ENCODE peak calls at places on chromosomes 1 and 21, in ten cellular contexts. One of them, this sample, is unnamed. For H3K4me1, the result is how much of the 10 kb centered on the place peaks cover.

GRCh38 chr1:4973341-4973740 is 318.9 kb downstream of the AJAP1 start:
- DNase-seq in fibroblast of lung: no peak
- DNase-seq in A549: no peak
- DNase-seq in iPS DF 6.9: no peak
- DNase-seq in IMR-90: no peak
- DNase-seq in ascending aorta: no peak
- DNase-seq in neural progenitor cell: no peak
- DNase-seq in tibial nerve: no peak
- DNase-seq in thoracic aorta: no peak
- DNase-seq in SJCRH30: no peak
- DNase-seq in this sample: peak

GRCh38 chr1:206589206-206589605 is 23.1 kb downstream of the EIF2D start:
- DNase-seq in fibroblast of lung: peak
- DNase-seq in A549: no peak
- DNase-seq in iPS DF 6.9: no peak
- DNase-seq in IMR-90: peak
- DNase-seq in ascending aorta: no peak
- DNase-seq in neural progenitor cell: no peak
- DNase-seq in tibial nerve: no peak
- DNase-seq in thoracic aorta: no peak
- DNase-seq in SJCRH30: peak
- DNase-seq in this sample: no peak

GRCh38 chr1:175132456-175132855 is 60.1 kb downstream of the KIAA0040 start:
- DNase-seq in fibroblast of lung: peak
- DNase-seq in A549: no peak
- DNase-seq in iPS DF 6.9: no peak
- DNase-seq in IMR-90: peak
- DNase-seq in ascending aorta: no peak
- DNase-seq in neural progenitor cell: no peak
- DNase-seq in tibial nerve: no peak
- DNase-seq in thoracic aorta: no peak
- DNase-seq in SJCRH30: no peak
- DNase-seq in this sample: peak

GRCh38 chr1:227318852-227319607 is 738 bp upstream of the CDC42BPA start:
- DNase-seq in fibroblast of lung: peak
- DNase-seq in A549: peak
- DNase-seq in iPS DF 6.9: peak
- DNase-seq in IMR-90: peak
- DNase-seq in ascending aorta: no peak
- DNase-seq in neural progenitor cell: peak
- DNase-seq in tibial nerve: peak
- DNase-seq in thoracic aorta: no peak
- DNase-seq in SJCRH30: peak
- DNase-seq in this sample: peak

GRCh38 chr1:18676431-18676830 is 45.8 kb downstream of the PAX7 start:
- DNase-seq in fibroblast of lung: no peak
- DNase-seq in A549: no peak
- DNase-seq in iPS DF 6.9: no peak
- DNase-seq in IMR-90: no peak
- DNase-seq in ascending aorta: no peak
- DNase-seq in neural progenitor cell: peak
- DNase-seq in tibial nerve: no peak
- DNase-seq in thoracic aorta: no peak
- DNase-seq in SJCRH30: peak
- DNase-seq in this sample: no peak

GRCh38 chr1:153631047-153632022 is 2.5 kb upstream of the CHTOP start:
- DNase-seq in fibroblast of lung: peak
- DNase-seq in A549: no peak
- DNase-seq in iPS DF 6.9: no peak
- DNase-seq in IMR-90: no peak
- DNase-seq in ascending aorta: no peak
- DNase-seq in neural progenitor cell: no peak
- DNase-seq in tibial nerve: no peak
- DNase-seq in thoracic aorta: no peak
- DNase-seq in SJCRH30: no peak
- DNase-seq in this sample: no peak

GRCh38 chr1:160098852-160099647 is 631 bp upstream of the IGSF8 start:
- DNase-seq in fibroblast of lung: peak
- DNase-seq in A549: peak
- DNase-seq in iPS DF 6.9: no peak
- DNase-seq in IMR-90: peak
- DNase-seq in ascending aorta: peak
- DNase-seq in neural progenitor cell: peak
- DNase-seq in tibial nerve: peak
- DNase-seq in thoracic aorta: peak
- DNase-seq in SJCRH30: peak
- DNase-seq in this sample: peak

GRCh38 chr1:225458222-225458631 is 30.4 kb upstream of the LBR start:
- DNase-seq in fibroblast of lung: peak
- DNase-seq in A549: no peak
- DNase-seq in iPS DF 6.9: no peak
- DNase-seq in IMR-90: peak
- DNase-seq in ascending aorta: no peak
- DNase-seq in neural progenitor cell: no peak
- DNase-seq in tibial nerve: no peak
- DNase-seq in thoracic aorta: no peak
- DNase-seq in SJCRH30: peak
- DNase-seq in this sample: peak

GRCh38 chr1:71414229-71414628 is 333.4 kb upstream of the ZRANB2 start:
- DNase-seq in fibroblast of lung: no peak
- DNase-seq in A549: no peak
- DNase-seq in iPS DF 6.9: no peak
- DNase-seq in IMR-90: peak
- DNase-seq in ascending aorta: no peak
- DNase-seq in neural progenitor cell: no peak
- DNase-seq in tibial nerve: no peak
- DNase-seq in thoracic aorta: no peak
- DNase-seq in SJCRH30: peak
- DNase-seq in this sample: no peak

GRCh38 chr1:78652019-78652560 is 2.5 kb downstream of the IFI44 start:
- DNase-seq in fibroblast of lung: no peak
- DNase-seq in A549: no peak
- DNase-seq in iPS DF 6.9: no peak
- DNase-seq in IMR-90: no peak
- DNase-seq in ascending aorta: no peak
- DNase-seq in neural progenitor cell: no peak
- DNase-seq in tibial nerve: no peak
- DNase-seq in thoracic aorta: no peak
- DNase-seq in SJCRH30: no peak
- DNase-seq in this sample: no peak

GRCh38 chr1:26526287-26526686 is 3.3 kb upstream of the RPS6KA1 start:
- DNase-seq in fibroblast of lung: no peak
- DNase-seq in A549: no peak
- DNase-seq in iPS DF 6.9: no peak
- DNase-seq in IMR-90: no peak
- DNase-seq in ascending aorta: no peak
- DNase-seq in neural progenitor cell: no peak
- DNase-seq in tibial nerve: no peak
- DNase-seq in thoracic aorta: no peak
- DNase-seq in SJCRH30: no peak
- DNase-seq in this sample: no peak

GRCh38 chr1:207851696-207852095 is 59.2 kb downstream of the CD34 start:
- DNase-seq in fibroblast of lung: no peak
- DNase-seq in A549: no peak
- DNase-seq in iPS DF 6.9: no peak
- DNase-seq in IMR-90: no peak
- DNase-seq in ascending aorta: no peak
- DNase-seq in neural progenitor cell: no peak
- DNase-seq in tibial nerve: no peak
- DNase-seq in thoracic aorta: no peak
- DNase-seq in SJCRH30: no peak
- DNase-seq in this sample: no peak

GRCh38 chr1:207852576-207853371 is 58.2 kb downstream of the CD34 start:
- DNase-seq in fibroblast of lung: no peak
- DNase-seq in A549: no peak
- DNase-seq in iPS DF 6.9: no peak
- DNase-seq in IMR-90: no peak
- DNase-seq in ascending aorta: no peak
- DNase-seq in neural progenitor cell: no peak
- DNase-seq in tibial nerve: no peak
- DNase-seq in thoracic aorta: no peak
- DNase-seq in SJCRH30: no peak
- DNase-seq in this sample: no peak

GRCh38 chr1:207853372-207853757 is 57.6 kb downstream of the CD34 start:
- DNase-seq in fibroblast of lung: no peak
- DNase-seq in A549: no peak
- DNase-seq in iPS DF 6.9: no peak
- DNase-seq in IMR-90: peak
- DNase-seq in ascending aorta: no peak
- DNase-seq in neural progenitor cell: no peak
- DNase-seq in tibial nerve: no peak
- DNase-seq in thoracic aorta: no peak
- DNase-seq in SJCRH30: peak
- DNase-seq in this sample: peak

GRCh38 chr1:207856276-207857023 is 54.5 kb downstream of the CD34 start:
- DNase-seq in fibroblast of lung: no peak
- DNase-seq in A549: no peak
- DNase-seq in iPS DF 6.9: no peak
- DNase-seq in IMR-90: no peak
- DNase-seq in ascending aorta: no peak
- DNase-seq in neural progenitor cell: no peak
- DNase-seq in tibial nerve: no peak
- DNase-seq in thoracic aorta: no peak
- DNase-seq in SJCRH30: no peak
- DNase-seq in this sample: peak

DNA sequence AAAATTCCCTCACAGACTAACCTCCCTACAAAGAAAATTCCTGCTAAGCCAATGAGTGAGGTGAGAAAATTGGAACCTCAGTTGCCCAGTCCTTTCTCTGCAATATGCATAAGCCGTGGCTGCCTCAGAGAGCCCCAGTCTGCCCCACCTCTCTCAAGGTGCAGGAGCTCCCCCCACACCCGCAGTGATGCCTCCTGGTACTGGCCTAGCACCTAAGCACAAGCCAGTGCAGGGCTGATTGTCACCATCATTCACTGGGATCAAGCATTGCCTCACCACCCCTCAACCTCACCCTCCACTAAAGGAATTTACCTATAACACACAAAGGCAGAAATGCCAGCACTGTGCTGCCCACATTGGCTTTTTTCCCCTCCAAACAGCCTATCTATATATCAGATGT is 56.9 kb downstream of the CD34 start:
- DNase-seq in fibroblast of lung: no peak
- DNase-seq in A549: no peak
- DNase-seq in iPS DF 6.9: no peak
- DNase-seq in IMR-90: no peak
- DNase-seq in ascending aorta: no peak
- DNase-seq in neural progenitor cell: no peak
- DNase-seq in tibial nerve: no peak
- DNase-seq in thoracic aorta: no peak
- DNase-seq in SJCRH30: no peak
- DNase-seq in this sample: no peak
- H3K4me1 ChIP-seq in fibroblast of lung: under half
- H3K4me1 ChIP-seq in A549: under half
- H3K4me1 ChIP-seq in iPS DF 6.9: under half
- H3K4me1 ChIP-seq in IMR-90: under half
- H3K4me1 ChIP-seq in ascending aorta: half or more
- H3K4me1 ChIP-seq in neural progenitor cell: under half
- H3K4me1 ChIP-seq in tibial nerve: half or more
- H3K4me1 ChIP-seq in thoracic aorta: under half
- H3K4me1 ChIP-seq in SJCRH30: under half
- H3K4me1 ChIP-seq in this sample: under half

GRCh38 chr21:20996421-20997307 is 1.5 kb upstream of the NCAM2 start:
- DNase-seq in fibroblast of lung: peak
- DNase-seq in A549: no peak
- DNase-seq in iPS DF 6.9: no peak
- DNase-seq in IMR-90: peak
- DNase-seq in ascending aorta: no peak
- DNase-seq in neural progenitor cell: peak
- DNase-seq in tibial nerve: no peak
- DNase-seq in thoracic aorta: no peak
- DNase-seq in SJCRH30: no peak
- DNase-seq in this sample: peak
- H3K4me3 ChIP-seq in fibroblast of lung: no peak
- H3K4me3 ChIP-seq in A549: no peak
- H3K4me3 ChIP-seq in iPS DF 6.9: no peak
- H3K4me3 ChIP-seq in IMR-90: no peak
- H3K4me3 ChIP-seq in ascending aorta: peak
- H3K4me3 ChIP-seq in neural progenitor cell: peak
- H3K4me3 ChIP-seq in tibial nerve: peak
- H3K4me3 ChIP-seq in thoracic aorta: peak
- H3K4me3 ChIP-seq in SJCRH30: no peak
- H3K4me3 ChIP-seq in this sample: peak

DNA sequence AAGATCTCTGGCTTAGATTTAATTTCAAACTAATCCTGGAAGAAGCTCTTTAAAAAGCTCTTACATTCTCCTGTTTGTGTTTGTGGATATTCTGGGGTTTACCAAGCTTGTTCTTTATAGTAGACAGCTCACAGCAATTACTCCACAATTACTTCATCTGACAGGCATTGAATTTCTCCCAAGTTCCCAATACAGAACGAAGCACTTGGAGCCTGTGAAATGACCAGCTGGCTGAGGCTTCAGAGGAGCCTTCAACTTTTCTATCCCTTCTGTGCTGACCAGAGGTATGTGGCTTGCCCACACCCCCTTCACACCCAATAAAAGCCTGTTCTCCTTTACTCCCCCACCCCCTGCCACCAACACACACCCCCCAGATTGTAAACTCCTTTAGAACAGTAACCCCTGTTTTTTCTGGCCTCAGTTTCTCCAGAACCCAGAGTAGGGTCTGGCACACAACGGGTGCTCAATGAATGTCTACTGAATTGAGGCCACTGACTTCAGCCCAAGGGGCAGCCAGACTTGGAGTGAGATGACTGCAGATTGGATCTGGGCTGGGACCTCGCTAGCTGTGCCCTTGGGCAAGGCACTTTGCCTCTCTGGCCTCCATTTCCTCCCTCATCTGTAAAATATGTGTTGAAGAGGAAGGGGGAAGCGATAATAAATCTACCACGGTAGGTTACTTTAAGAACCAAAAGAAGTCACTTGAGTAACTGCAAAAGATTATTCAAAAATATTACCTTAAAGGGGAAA is 744 bp upstream of the GRHL3 start:
- DNase-seq in fibroblast of lung: peak
- DNase-seq in A549: no peak
- DNase-seq in iPS DF 6.9: no peak
- DNase-seq in IMR-90: peak
- DNase-seq in ascending aorta: no peak
- DNase-seq in neural progenitor cell: no peak
- DNase-seq in tibial nerve: no peak
- DNase-seq in thoracic aorta: no peak
- DNase-seq in SJCRH30: no peak
- DNase-seq in this sample: no peak
- H3K4me1 ChIP-seq in fibroblast of lung: under half
- H3K4me1 ChIP-seq in A549: under half
- H3K4me1 ChIP-seq in iPS DF 6.9: under half
- H3K4me1 ChIP-seq in IMR-90: under half
- H3K4me1 ChIP-seq in ascending aorta: under half
- H3K4me1 ChIP-seq in neural progenitor cell: under half
- H3K4me1 ChIP-seq in tibial nerve: under half
- H3K4me1 ChIP-seq in thoracic aorta: under half
- H3K4me1 ChIP-seq in SJCRH30: under half
- H3K4me1 ChIP-seq in this sample: under half

DNA sequence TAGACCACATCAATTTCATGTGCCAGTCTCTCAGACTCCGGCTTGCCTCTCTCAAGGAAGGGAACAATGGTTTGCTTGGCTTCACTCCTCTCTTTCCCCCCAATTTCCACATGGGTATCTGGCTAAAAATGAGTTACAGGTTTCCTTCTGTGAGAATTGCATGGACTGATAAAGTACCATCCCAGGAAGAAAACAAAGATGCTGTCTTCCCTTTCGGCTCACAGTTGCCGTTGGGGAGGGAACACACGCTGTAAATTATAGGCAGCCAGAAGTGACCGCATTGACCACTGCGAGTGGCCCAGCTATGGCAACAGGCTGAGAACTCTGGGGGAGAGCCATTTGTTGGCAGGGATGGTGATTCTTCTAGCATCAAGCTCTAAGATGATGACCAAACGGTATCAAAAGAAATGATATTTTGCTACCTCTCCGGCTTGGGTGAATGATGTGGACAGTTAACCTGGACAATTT is 2.8 kb downstream of the RUNX1 start:
- DNase-seq in fibroblast of lung: no peak
- DNase-seq in A549: no peak
- DNase-seq in iPS DF 6.9: no peak
- DNase-seq in IMR-90: no peak
- DNase-seq in ascending aorta: no peak
- DNase-seq in neural progenitor cell: no peak
- DNase-seq in tibial nerve: no peak
- DNase-seq in thoracic aorta: no peak
- DNase-seq in SJCRH30: no peak
- DNase-seq in this sample: no peak
- H3K4me3 ChIP-seq in fibroblast of lung: no peak
- H3K4me3 ChIP-seq in A549: no peak
- H3K4me3 ChIP-seq in iPS DF 6.9: no peak
- H3K4me3 ChIP-seq in IMR-90: no peak
- H3K4me3 ChIP-seq in ascending aorta: no peak
- H3K4me3 ChIP-seq in neural progenitor cell: no peak
- H3K4me3 ChIP-seq in tibial nerve: no peak
- H3K4me3 ChIP-seq in thoracic aorta: peak
- H3K4me3 ChIP-seq in SJCRH30: peak
- H3K4me3 ChIP-seq in this sample: no peak